ENCODE peak calls at places on chromosomes 13 and 19, in ten cellular contexts. S is PC-3; X is K562; E is tibial artery; R is OCI-LY7; Y is activated CD4-positive, alpha-beta T cell treated with anti-CD3 and anti-CD28 coated beads, Interleukin-2, amount 50 U/mL, for 1 hour; B is A673; J is cardiac muscle cell; A is GM13977; U is NCI-H1930. T is an unnamed sample.

GRCh38 chr13:99967884-99968520 is 3.6 kb downstream of the ZIC5 start:
- DNase-seq in J (no peak), B (peak), S (no peak), A (no peak), Y (no peak), U (no peak), X (no peak), E (no peak), R (no peak), T (no peak)

GRCh38 chr19:57814505-57815246 is at the start of gene ZNF552:
- DNase-seq in X (peak), R (peak), A (peak), S (peak), B (peak), U (peak), J (peak), E (peak), Y (peak), T (peak)

GRCh38 chr13:99313473-99313872 is 6.3 kb upstream of the GPR183 start:
- DNase-seq in J (peak), A (no peak), X (no peak), Y (no peak), U (no peak), R (no peak), E (no peak), S (no peak), B (no peak), T (no peak)

GRCh38 chr13:72808917-72809500 is 27.1 kb downstream of the PIBF1 start:
- DNase-seq in S (peak), Y (no peak), U (no peak), J (peak), X (peak), B (peak), E (no peak), A (no peak), R (peak), T (peak)

GRCh38 chr19:34808566-34808965 is 35.6 kb upstream of the ZNF599 start:
- DNase-seq in S (peak), J (peak), B (peak), X (no peak), E (no peak), A (no peak), Y (no peak), U (no peak), R (no peak), T (no peak)

GRCh38 chr19:923551-924211 is 2.2 kb upstream of the ARID3A start:
- DNase-seq in Y (no peak), R (no peak), A (no peak), J (no peak), U (no peak), X (no peak), B (no peak), E (no peak), S (no peak), T (no peak)

GRCh38 chr13:32624441-32624840 is 38.2 kb downstream of the PDS5B start:
- DNase-seq in E (no peak), S (no peak), R (no peak), Y (no peak), U (no peak), X (no peak), B (no peak), J (peak), A (no peak), T (no peak)

GRCh38 chr19:1232652-1233360 is 5.0 kb downstream of the CBARP start:
- DNase-seq in X (no peak), U (no peak), B (no peak), Y (no peak), E (no peak), S (peak), J (peak), A (no peak), R (no peak), T (no peak)

GRCh38 chr13:99193152-99193551 is 7.5 kb upstream of the UBAC2 start:
- DNase-seq in X (no peak), Y (no peak), B (peak), J (no peak), A (no peak), E (no peak), U (no peak), S (no peak), R (no peak), T (no peak)

GRCh38 chr13:34719060-34719875 is 222.8 kb upstream of the NBEA start:
- DNase-seq in S (no peak), Y (no peak), B (peak), X (no peak), A (no peak), U (peak), R (no peak), E (no peak), J (no peak), T (no peak)

GRCh38 chr13:97262058-97262457 is 39.9 kb downstream of the MBNL2 start:
- DNase-seq in E (no peak), S (no peak), J (no peak), A (no peak), X (no peak), B (no peak), R (no peak), U (no peak), Y (no peak), T (no peak)